ENCODE peak calls at places on chromosomes 6 and 20, in four cellular contexts. M is OCI-LY7, Z is tibial artery, H is lung. D is an unnamed sample.

GRCh38 chr6:46279874-46280273 is 109.1 kb upstream of the ENPP5 start:
- DNase-seq in M (no peak), Z (no peak), H (no peak), D (no peak)

GRCh38 chr6:130843575-130844320 is 16.5 kb downstream of the SMLR1 start:
- DNase-seq in M (peak; percentile 19), Z (no peak), H (no peak), D (no peak)

GRCh38 chr6:127022297-127022696 is 96.2 kb upstream of the RSPO3 start:
- DNase-seq in M (no peak), Z (no peak), H (peak; percentile 30), D (no peak)

GRCh38 chr6:56833127-56833791 is 121.6 kb upstream of the BEND6 start:
- DNase-seq in M (no peak), Z (no peak), H (no peak), D (no peak)

GRCh38 chr6:109451376-109451775 is 4.2 kb downstream of the MICAL1 start:
- DNase-seq in M (no peak), Z (no peak), H (no peak), D (no peak)

GRCh38 chr6:158413814-158414563 is 101.7 kb downstream of the TULP4 start:
- DNase-seq in M (no peak), Z (no peak), H (no peak), D (no peak)

GRCh38 chr6:112881027-112881426 is 533.9 kb downstream of the RFPL4B start:
- DNase-seq in M (no peak), Z (no peak), H (no peak), D (no peak)

GRCh38 chr6:71886184-71887005 is at the start of gene RIMS1:
- DNase-seq in M (no peak), Z (no peak), H (no peak), D (peak; percentile 59)

GRCh38 chr20:53902968-53903651 is 167.3 kb downstream of the BCAS1 start:
- DNase-seq in M (no peak), Z (no peak), H (no peak), D (no peak)

GRCh38 chr20:54132612-54133433 is 41.0 kb downstream of the CYP24A1 start:
- DNase-seq in M (no peak), Z (peak; percentile 58), H (peak; percentile 52), D (no peak)

GRCh38 chr6:105207524-105208269 is 27.9 kb upstream of the POPDC3 start:
- DNase-seq in M (no peak), Z (no peak), H (no peak), D (no peak)

GRCh38 chr6:18276610-18277009 is 12.3 kb upstream of the DEK start:
- DNase-seq in M (no peak), Z (no peak), H (no peak), D (no peak)

GRCh38 chr6:65299236-65299635 is 407.8 kb downstream of the EYS start:
- DNase-seq in M (no peak), Z (no peak), H (no peak), D (no peak)

GRCh38 chr20:1942486-1943266 is 47.5 kb downstream of the SIRPA start:
- DNase-seq in M (no peak), Z (no peak), H (no peak), D (no peak)

GRCh38 chr6:31970604-31971271 is 1.2 kb downstream of the DXO start:
- DNase-seq in M (no peak), Z (no peak), H (no peak), D (peak; percentile 52)

GRCh38 chr6:16760536-16761468 is at the start of gene ATXN1:
- DNase-seq in M (no peak), Z (peak; percentile 73), H (peak; percentile 57), D (peak; percentile 87)

GRCh38 chr20:41418031-41418430 is 51.4 kb upstream of the EMILIN3 start:
- DNase-seq in M (no peak), Z (no peak), H (no peak), D (no peak)

GRCh38 chr20:41424025-41424424 is 57.4 kb upstream of the EMILIN3 start:
- DNase-seq in M (no peak), Z (no peak), H (no peak), D (no peak)

GRCh38 chr20:41415191-41415590 is 48.6 kb upstream of the EMILIN3 start:
- DNase-seq in M (no peak), Z (no peak), H (no peak), D (no peak)

GRCh38 chr20:41423026-41423425 is 56.4 kb upstream of the EMILIN3 start:
- DNase-seq in M (no peak), Z (no peak), H (no peak), D (no peak)

DNA sequence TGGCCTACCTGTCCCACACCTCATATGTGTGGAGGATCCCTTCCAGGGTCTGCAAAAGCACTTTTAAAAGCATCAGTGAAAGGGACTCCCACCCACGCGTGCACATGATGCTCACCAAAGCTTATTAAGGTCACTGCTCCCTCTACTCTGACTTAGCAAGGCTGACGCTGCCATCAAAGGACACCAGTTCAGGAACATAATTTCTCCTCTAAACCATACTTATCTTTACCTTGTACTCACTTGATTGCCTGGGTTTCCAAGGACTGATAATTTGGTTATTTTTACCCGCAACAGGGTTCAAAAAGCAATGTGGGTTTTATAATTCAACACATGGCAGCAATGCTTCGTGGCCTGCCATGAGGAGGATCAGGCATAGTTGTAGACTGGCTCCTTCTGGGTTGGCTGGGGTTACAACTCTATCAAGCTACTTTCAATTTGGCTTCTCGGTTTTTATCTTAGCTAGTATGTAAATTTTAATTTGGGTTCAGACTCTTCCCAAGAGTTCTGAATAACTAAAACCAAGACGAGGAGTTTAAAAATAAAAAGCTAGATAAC is 52.2 kb upstream of the EMILIN3 start:
- DNase-seq in M (no peak), Z (no peak), H (no peak), D (no peak)
- H3K27ac ChIP-seq in M (no peak overlapping the region), Z (no peak overlapping the region), H (no peak overlapping the region), D (no peak overlapping the region)

GRCh38 chr20:57665589-57665971 is 44.2 kb downstream of the PMEPA1 start:
- DNase-seq in M (no peak), Z (no peak), H (no peak), D (peak; percentile 45)
- H3K4me1 ChIP-seq in M (no peaks in the 10 kb centered on the region), Z (peaks cover 77% of the 10 kb centered on the region), H (no peaks in the 10 kb centered on the region), D (no peaks in the 10 kb centered on the region)

GRCh38 chr6:10904015-10904414 is 17.2 kb downstream of the SYCP2L start:
- DNase-seq in M (no peak), Z (no peak), H (no peak), D (no peak)
- H3K4me3 ChIP-seq in M (no peak overlapping the region), Z (no peak overlapping the region), H (no peak overlapping the region), D (no peak overlapping the region)

GRCh38 chr20:50737352-50737751 is 6.0 kb downstream of the PARD6B start:
- DNase-seq in M (no peak), Z (no peak), H (no peak), D (no peak)
- H3K27ac ChIP-seq in M (no peak overlapping the region), Z (no peak overlapping the region), H (no peak overlapping the region), D (no peak overlapping the region)

GRCh38 chr20:44142416-44142815 is 44.6 kb downstream of the JPH2 start:
- DNase-seq in M (no peak), Z (no peak), H (no peak), D (no peak)
- H3K4me1 ChIP-seq in M (no peaks in the 10 kb centered on the region), Z (peaks cover 73% of the 10 kb centered on the region), H (peaks cover 8% of the 10 kb centered on the region), D (peaks cover 10% of the 10 kb centered on the region)

GRCh38 chr6:98590957-98591356 is 243.4 kb upstream of the POU3F2 start:
- DNase-seq in M (no peak), Z (no peak), H (no peak), D (no peak)

GRCh38 chr6:98581725-98582124 is 252.6 kb upstream of the POU3F2 start:
- DNase-seq in M (no peak), Z (no peak), H (no peak), D (no peak)

GRCh38 chr6:98583506-98583905 is 250.9 kb upstream of the POU3F2 start:
- DNase-seq in M (no peak), Z (no peak), H (no peak), D (no peak)

DNA sequence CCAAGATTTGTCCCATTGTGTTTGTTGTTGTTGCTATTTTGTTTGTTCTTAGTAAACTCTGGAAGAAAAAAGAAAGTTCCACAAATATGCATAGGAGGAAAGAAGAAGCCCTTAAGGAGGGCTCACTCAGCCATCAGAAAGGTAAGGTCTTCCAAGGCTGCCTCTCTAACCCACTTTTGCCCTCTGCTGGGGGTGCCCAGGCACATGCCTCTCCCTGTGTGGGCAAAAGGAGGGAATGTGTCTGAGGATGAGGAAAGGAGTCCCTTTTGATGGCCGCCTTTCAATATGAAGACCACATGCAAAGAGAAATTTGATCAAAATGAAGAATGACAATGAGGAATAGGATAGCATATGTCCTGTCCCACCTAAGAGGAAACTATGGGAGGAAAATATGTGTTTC is 248.2 kb upstream of the POU3F2 start:
- DNase-seq in M (no peak), Z (no peak), H (no peak), D (no peak)
- H3K4me3 ChIP-seq in M (no peak overlapping the region), Z (no peak overlapping the region), H (no peak overlapping the region), D (no peak overlapping the region)

GRCh38 chr6:26536571-26537159 is 1.5 kb upstream of the HMGN4 start:
- DNase-seq in M (peak; percentile 86), Z (no peak), H (peak; percentile 31), D (no peak)

GRCh38 chr6:26537160-26537845 is 863 bp upstream of the HMGN4 start:
- DNase-seq in M (peak; percentile 91), Z (peak; percentile 93), H (peak; percentile 93), D (peak; percentile 94)

GRCh38 chr6:26532699-26533523 is 5.3 kb upstream of the HMGN4 start:
- DNase-seq in M (peak; percentile 90), Z (peak; percentile 90), H (peak; percentile 91), D (peak; percentile 94)

GRCh38 chr6:26533532-26533931 is 4.6 kb upstream of the HMGN4 start:
- DNase-seq in M (no peak), Z (no peak), H (no peak), D (no peak)

GRCh38 chr6:26534681-26535465 is 3.3 kb upstream of the HMGN4 start:
- DNase-seq in M (peak; percentile 80), Z (no peak), H (no peak), D (no peak)
- H3K27ac ChIP-seq in M (peak overlapping the region; percentile 93), Z (peak overlapping the region; percentile 95), H (no peak overlapping the region), D (peak overlapping the region; percentile 77)

D was measured in aorta.